ENCODE peak calls at places on chromosomes 7 and 10, in ten cellular contexts. T is lower leg skin, G is upper lobe of left lung, C is stomach, F is pancreas, O is GM23338, Q is neuronal stem cell, K is cardiac muscle cell, D is lower lobe of right lung, U is mucosa of descending colon. N is an unnamed sample.

GRCh38 chr10:73899401-73899780 is 11.5 kb upstream of the PLAU start:
- DNase-seq in U (no peak), G (no peak), C (no peak), K (peak), F (no peak), D (no peak), T (no peak), O (no peak), Q (no peak), N (no peak)

GRCh38 chr7:77710067-77710466 is 13.8 kb downstream of the RSBN1L start:
- DNase-seq in D (no peak), T (no peak), G (no peak), F (no peak), K (no peak), C (no peak), Q (no peak), O (no peak), U (no peak), N (no peak)

GRCh38 chr7:152025937-152026890 is 740 bp downstream of the GALNT11 start:
- DNase-seq in T (no peak), U (no peak), G (no peak), O (no peak), D (no peak), F (no peak), Q (no peak), K (no peak), C (no peak), N (peak)

GRCh38 chr10:100968037-100968736 is 1.1 kb upstream of the SEMA4G start:
- DNase-seq in Q (no peak), D (no peak), U (no peak), C (no peak), O (no peak), G (no peak), F (no peak), T (no peak), K (no peak), N (no peak)

GRCh38 chr7:80916770-80917681 is 1.8 kb downstream of the SEMA3C start:
- DNase-seq in D (no peak), G (no peak), U (no peak), O (peak), T (no peak), K (peak), Q (no peak), C (no peak), F (no peak), N (no peak)

GRCh38 chr10:27104919-27105318 is 4.6 kb upstream of the ANKRD26 start:
- DNase-seq in U (no peak), D (no peak), K (no peak), Q (no peak), F (no peak), O (no peak), T (no peak), G (no peak), C (no peak), N (no peak)

GRCh38 chr7:39238209-39238869 is 260.6 kb downstream of the POU6F2 start:
- DNase-seq in K (no peak), D (no peak), Q (no peak), T (no peak), G (no peak), U (peak), F (no peak), O (no peak), C (no peak), N (no peak)

GRCh38 chr7:28096713-28097112 is 83.9 kb downstream of the JAZF1 start:
- DNase-seq in D (no peak), K (peak), C (peak), O (peak), F (no peak), Q (peak), U (peak), T (peak), G (peak), N (peak)

GRCh38 chr7:81186691-81187090 is 267.8 kb upstream of the SEMA3C start:
- DNase-seq in O (no peak), D (no peak), Q (no peak), K (no peak), U (no peak), F (no peak), G (no peak), T (no peak), C (no peak), N (no peak)

GRCh38 chr7:107327986-107328569 is 141.8 kb upstream of the GPR22 start:
- DNase-seq in G (no peak), D (no peak), K (no peak), C (no peak), T (no peak), O (no peak), Q (no peak), F (no peak), U (no peak), N (no peak)

GRCh38 chr7:55100172-55100961 is 81.5 kb downstream of the EGFR start:
- DNase-seq in D (peak), K (no peak), U (peak), Q (no peak), F (peak), O (no peak), C (peak), T (no peak), G (peak), N (no peak)

GRCh38 chr7:121547341-121548092 is 151.4 kb upstream of the FAM3C start:
- DNase-seq in Q (peak), U (peak), T (no peak), O (peak), D (no peak), G (no peak), F (no peak), C (no peak), K (peak), N (no peak)

GRCh38 chr10:131843881-131844284 is 56.9 kb upstream of the PPP2R2D start:
- DNase-seq in Q (no peak), F (no peak), C (no peak), U (no peak), K (no peak), O (no peak), T (no peak), D (no peak), G (peak), N (peak)

GRCh38 chr10:77563638-77564270 is 73.9 kb downstream of the KCNMA1 start:
- DNase-seq in C (peak), T (no peak), O (no peak), K (no peak), D (no peak), G (no peak), U (peak), F (no peak), Q (no peak), N (no peak)

GRCh38 chr10:96663794-96664193 is 56.5 kb downstream of the PIK3AP1 start:
- DNase-seq in O (no peak), K (no peak), C (no peak), U (peak), Q (no peak), F (no peak), D (no peak), T (no peak), G (no peak), N (no peak)

GRCh38 chr10:35042783-35043182 is 47.4 kb downstream of the CUL2 start:
- DNase-seq in F (no peak), T (no peak), O (no peak), C (no peak), D (no peak), G (no peak), Q (no peak), K (no peak), U (peak), N (no peak)

GRCh38 chr7:131497454-131497853 is 59.0 kb downstream of the PODXL start:
- DNase-seq in Q (no peak), G (no peak), O (no peak), D (no peak), T (no peak), C (no peak), K (no peak), F (no peak), U (no peak), N (no peak)

GRCh38 chr7:101363734-101364374 is 1.2 kb downstream of the COL26A1 start:
- DNase-seq in T (peak), U (peak), C (peak), D (peak), O (peak), K (peak), F (peak), G (peak), Q (peak), N (peak)

DNA sequence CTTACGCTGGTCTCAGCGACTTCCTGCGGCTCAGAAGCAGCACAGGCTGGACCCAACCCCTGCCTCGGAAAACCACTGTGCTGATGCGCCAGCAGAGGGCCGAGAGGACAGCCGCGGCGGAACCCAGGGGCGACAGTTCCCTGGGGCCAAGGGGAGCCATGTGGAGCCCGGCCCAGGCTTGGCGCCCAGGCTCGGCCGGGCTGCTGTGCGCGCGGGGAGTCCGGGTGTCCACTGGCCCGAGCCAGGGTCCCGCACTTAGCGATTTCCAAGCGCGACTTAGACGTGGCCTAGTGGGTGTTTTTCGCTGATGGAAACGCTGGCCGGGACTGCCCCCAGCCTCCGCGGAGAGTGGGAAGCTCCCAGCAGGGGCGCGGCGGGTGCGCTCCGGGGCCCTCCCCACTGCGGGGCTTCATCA is 18.6 kb upstream of the ZNF32 start:
- DNase-seq in G (no peak), D (no peak), T (peak), F (no peak), K (peak), C (no peak), Q (no peak), O (peak), U (peak), N (peak)
- H3K4me3 ChIP-seq in G (no peak), D (peak), T (no peak), F (no peak), K (no peak), C (peak), Q (no peak), O (peak), U (no peak), N (no peak)

DNA sequence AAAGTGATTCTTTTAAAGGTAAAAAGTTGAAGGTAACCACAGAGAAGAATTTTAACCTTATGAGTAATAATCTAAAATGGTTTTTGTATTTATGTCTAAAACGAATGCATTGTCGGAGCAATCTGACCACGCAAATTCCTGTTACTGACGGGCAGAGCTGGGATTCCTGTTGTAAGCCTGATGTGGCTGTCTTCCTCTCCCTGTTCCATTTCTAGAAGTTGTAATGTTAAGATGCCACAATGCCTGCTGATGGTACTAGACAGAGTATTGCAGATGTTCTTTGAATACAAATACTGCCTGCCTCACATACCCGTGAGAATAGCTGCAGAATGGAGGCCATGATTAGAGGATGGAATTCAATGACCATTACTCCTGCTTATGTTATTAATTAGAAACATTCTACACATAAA is 197.0 kb downstream of the PTN start:
- DNase-seq in Q (no peak), T (no peak), G (no peak), O (no peak), K (peak), F (no peak), D (no peak), U (no peak), C (no peak), N (no peak)
- H3K4me3 ChIP-seq in Q (no peak), T (no peak), G (no peak), O (no peak), K (no peak), F (no peak), D (no peak), U (no peak), C (no peak), N (no peak)

GRCh38 chr10:110168601-110169481 is 38.6 kb upstream of the MXI1 start:
- DNase-seq in O (peak), Q (no peak), T (no peak), F (no peak), U (peak), D (no peak), C (no peak), G (no peak), K (no peak), N (peak)
- H3K4me3 ChIP-seq in O (no peak), Q (no peak), T (no peak), F (no peak), U (no peak), D (no peak), C (no peak), G (no peak), K (no peak), N (peak)

DNA sequence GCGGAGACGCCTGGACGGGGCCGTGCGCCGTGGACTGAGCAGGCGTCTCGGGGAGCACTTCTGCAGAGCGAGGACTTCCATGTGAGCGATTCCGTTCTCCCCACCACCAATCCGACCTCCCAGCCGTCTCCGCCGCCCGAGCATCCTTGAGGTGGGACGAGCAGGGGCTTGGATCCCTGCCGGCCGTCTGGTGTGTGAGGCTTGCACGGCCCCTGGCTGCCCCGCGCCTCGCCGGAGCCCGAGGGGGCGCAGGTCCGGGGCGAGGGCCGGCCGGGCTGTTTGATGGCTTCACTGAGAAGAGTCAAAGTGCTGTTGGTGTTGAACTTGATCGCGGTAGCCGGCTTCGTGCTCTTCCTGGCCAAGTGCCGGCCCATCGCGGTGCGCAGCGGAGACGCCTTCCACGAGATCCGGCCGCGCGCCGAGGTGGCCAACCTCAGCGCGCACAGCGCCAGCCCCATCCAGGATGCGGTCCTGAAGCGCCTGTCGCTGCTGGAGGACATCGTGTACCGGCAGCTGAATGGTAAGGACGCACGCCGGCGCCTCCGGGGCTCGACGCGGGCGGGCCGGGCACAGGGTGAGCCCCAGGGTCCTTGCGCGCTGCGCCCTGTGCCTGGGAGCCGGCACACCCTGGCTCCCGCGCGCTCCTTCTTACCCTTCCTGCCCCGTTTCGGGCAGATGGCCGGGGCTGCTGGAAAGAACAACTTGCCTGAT is 732 bp downstream of the GALNT17 start:
- DNase-seq in C (no peak), K (peak), O (peak), Q (peak), U (no peak), F (peak), G (no peak), D (no peak), T (no peak), N (peak)
- H3K4me3 ChIP-seq in C (peak), K (peak), O (peak), Q (peak), U (no peak), F (peak), G (peak), D (peak), T (no peak), N (peak)

GRCh38 chr10:92757066-92757716 is 67.4 kb downstream of the HHEX start:
- DNase-seq in U (peak), F (no peak), G (peak), O (peak), C (peak), D (peak), K (peak), Q (no peak), T (peak), N (peak)

GRCh38 chr10:92755725-92756124 is 66.0 kb downstream of the HHEX start:
- DNase-seq in U (no peak), F (no peak), C (no peak), D (no peak), T (no peak), O (no peak), G (no peak), K (peak), Q (no peak), N (no peak)

GRCh38 chr10:92756233-92757065 is 66.7 kb downstream of the HHEX start:
- DNase-seq in D (no peak), G (no peak), O (no peak), T (no peak), C (no peak), U (peak), K (peak), Q (no peak), F (no peak), N (no peak)

GRCh38 chr10:92758594-92758993 is 68.8 kb downstream of the HHEX start:
- DNase-seq in K (no peak), G (no peak), O (no peak), C (no peak), U (no peak), T (no peak), F (no peak), D (no peak), Q (no peak), N (no peak)

GRCh38 chr10:92757720-92758119 is 68.0 kb downstream of the HHEX start:
- DNase-seq in G (no peak), D (no peak), F (no peak), U (peak), T (no peak), O (no peak), K (no peak), C (no peak), Q (no peak), N (no peak)
- H3K4me3 ChIP-seq in G (no peak), D (no peak), F (no peak), U (no peak), T (no peak), O (no peak), K (no peak), C (no peak), Q (no peak), N (no peak)

DNA sequence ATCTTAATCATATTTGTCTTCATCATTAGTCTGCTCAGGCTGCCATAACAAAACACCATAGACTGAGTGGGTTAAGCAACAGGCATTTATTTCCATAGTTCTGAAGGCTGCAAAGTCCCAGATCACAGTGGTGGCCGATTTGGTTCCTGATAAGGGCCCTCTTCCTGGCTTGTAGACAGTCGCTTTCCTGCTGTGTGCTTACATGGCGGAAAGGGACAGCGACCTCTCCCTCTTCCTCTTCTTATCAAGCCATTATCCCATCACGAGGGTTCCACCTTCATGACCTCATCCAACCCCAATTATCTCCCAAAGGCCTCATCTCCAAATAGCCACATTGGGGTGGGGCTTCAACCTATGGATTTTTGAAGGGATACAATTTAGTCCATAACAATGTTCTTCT is 84.0 kb downstream of the LYZL1 start:
- DNase-seq in O (no peak), K (no peak), D (no peak), C (no peak), F (no peak), G (no peak), T (no peak), Q (no peak), U (no peak), N (no peak)
- H3K4me3 ChIP-seq in O (no peak), K (no peak), D (no peak), C (no peak), F (no peak), G (no peak), T (no peak), Q (no peak), U (no peak), N (no peak)

GRCh38 chr10:126243306-126243705 is 145.0 kb downstream of the ADAM12 start:
- DNase-seq in K (peak), Q (no peak), U (no peak), F (no peak), C (no peak), T (no peak), D (no peak), O (no peak), G (no peak), N (no peak)

GRCh38 chr10:126240483-126240882 is 147.8 kb downstream of the ADAM12 start:
- DNase-seq in D (no peak), F (no peak), C (no peak), Q (no peak), G (peak), T (no peak), U (no peak), O (no peak), K (no peak), N (peak)

GRCh38 chr10:126245501-126245900 is 142.8 kb downstream of the ADAM12 start:
- DNase-seq in U (no peak), O (no peak), G (no peak), Q (no peak), F (no peak), T (no peak), C (no peak), D (no peak), K (no peak), N (no peak)

GRCh38 chr10:126242352-126243260 is 145.7 kb downstream of the ADAM12 start:
- DNase-seq in U (peak), O (no peak), G (no peak), Q (no peak), K (peak), C (no peak), D (no peak), T (peak), F (no peak), N (no peak)

GRCh38 chr10:126243976-126244375 is 144.3 kb downstream of the ADAM12 start:
- DNase-seq in D (no peak), K (peak), C (no peak), Q (no peak), F (no peak), G (no peak), O (no peak), U (no peak), T (no peak), N (no peak)
- H3K4me3 ChIP-seq in D (no peak), K (no peak), C (no peak), Q (no peak), F (no peak), G (no peak), O (no peak), U (no peak), T (no peak), N (no peak)

GRCh38 chr7:30351724-30352123 is 67.3 kb downstream of the ZNRF2 start:
- DNase-seq in D (no peak), G (no peak), K (no peak), F (no peak), Q (no peak), U (no peak), T (no peak), O (no peak), C (no peak), N (no peak)

GRCh38 chr7:30352169-30352568 is 67.8 kb downstream of the ZNRF2 start:
- DNase-seq in O (no peak), F (no peak), C (no peak), G (no peak), K (no peak), Q (no peak), T (no peak), D (no peak), U (no peak), N (no peak)

GRCh38 chr7:30354791-30355190 is 70.4 kb downstream of the ZNRF2 start:
- DNase-seq in K (no peak), D (no peak), U (no peak), O (no peak), G (no peak), T (no peak), F (no peak), Q (no peak), C (no peak), N (no peak)

GRCh38 chr7:30353532-30353931 is 69.1 kb downstream of the ZNRF2 start:
- DNase-seq in Q (no peak), O (no peak), F (no peak), K (no peak), G (no peak), T (no peak), C (no peak), D (no peak), U (no peak), N (no peak)

GRCh38 chr7:30353932-30354607 is 69.7 kb downstream of the ZNRF2 start:
- DNase-seq in D (no peak), Q (no peak), G (no peak), U (no peak), C (no peak), F (no peak), O (no peak), K (no peak), T (no peak), N (no peak)
- H3K4me3 ChIP-seq in D (no peak), Q (no peak), G (no peak), U (no peak), C (no peak), F (no peak), O (peak), K (no peak), T (no peak), N (no peak)